ENCODE peak calls at places on chromosomes 11 and 22, in nine cellular contexts. Q is bronchial epithelial cell, V is heart right ventricle, P is A549, R is fibroblast of pulmonary artery, X is brain microvascular endothelial cell, T is cardiac muscle cell, W is fibroblast of lung, G is astrocyte of the cerebellum. B is an unnamed sample.

GRCh38 chr11:69010964-69011623 is 2.0 kb downstream of the MRGPRF start:
- DNase-seq in G (no peak), V (peak), X (peak), T (peak), P (no peak), W (peak), R (peak), Q (peak), B (peak)

GRCh38 chr11:63920126-63920869 is 3.3 kb upstream of the RCOR2 start:
- DNase-seq in W (no peak), G (no peak), R (peak), T (peak), X (no peak), Q (no peak), V (peak), P (no peak), B (no peak)

GRCh38 chr11:33857924-33858323 is 34.0 kb downstream of the LMO2 start:
- DNase-seq in X (peak), V (peak), R (peak), P (peak), W (peak), Q (peak), T (peak), G (peak), B (peak)

GRCh38 chr22:46331496-46331895 is 4.0 kb upstream of the TRMU start:
- DNase-seq in Q (no peak), W (no peak), X (no peak), V (no peak), R (no peak), T (no peak), G (no peak), P (no peak), B (no peak)

GRCh38 chr11:88175004-88175706 is at the start of gene RAB38:
- DNase-seq in G (no peak), P (no peak), T (peak), R (peak), Q (peak), W (peak), X (peak), V (peak), B (peak)

GRCh38 chr11:111603633-111604130 is 1.4 kb downstream of the SIK2 start:
- DNase-seq in V (no peak), R (peak), P (no peak), G (no peak), W (no peak), T (peak), X (no peak), Q (peak), B (no peak)

GRCh38 chr22:29479417-29480261 is at the start of gene NEFH:
- DNase-seq in G (no peak), V (no peak), T (no peak), W (no peak), Q (no peak), P (no peak), X (no peak), R (no peak), B (no peak)

GRCh38 chr11:124068711-124069110 is 27.6 kb upstream of the OR10G7 start:
- DNase-seq in P (no peak), V (no peak), R (no peak), G (no peak), Q (no peak), W (no peak), T (no peak), X (no peak), B (no peak)

GRCh38 chr11:108891909-108892511 is 227.1 kb downstream of the DDX10 start:
- DNase-seq in G (no peak), T (no peak), X (no peak), V (no peak), P (no peak), R (no peak), Q (no peak), W (no peak), B (no peak)

GRCh38 chr11:86571273-86571948 is 101.0 kb downstream of the ME3 start:
- DNase-seq in Q (no peak), R (no peak), W (no peak), G (no peak), T (peak), P (peak), V (no peak), X (no peak), B (no peak)

GRCh38 chr22:39967103-39967829 is 7.1 kb downstream of the TMA7B start:
- DNase-seq in P (no peak), W (peak), V (no peak), X (peak), Q (peak), G (peak), R (peak), T (peak), B (peak)

GRCh38 chr11:25939691-25940090 is 392.2 kb upstream of the ANO3 start:
- DNase-seq in X (no peak), W (no peak), Q (no peak), G (no peak), V (no peak), R (no peak), P (no peak), T (no peak), B (no peak)

GRCh38 chr11:11584446-11584810 is 37.4 kb downstream of the GALNT18 start:
- DNase-seq in V (no peak), G (peak), R (peak), W (peak), T (peak), X (peak), Q (peak), P (peak), B (peak)

GRCh38 chr11:11697796-11698195 is 76.0 kb upstream of the GALNT18 start:
- DNase-seq in T (no peak), P (no peak), X (no peak), W (no peak), R (no peak), G (no peak), Q (no peak), V (no peak), B (no peak)

GRCh38 chr11:10456519-10456918 is 1.5 kb downstream of the AMPD3 start:
- DNase-seq in V (no peak), Q (no peak), T (peak), R (no peak), P (no peak), X (no peak), W (no peak), G (no peak), B (no peak)

GRCh38 chr11:94721565-94722292 is 46.4 kb upstream of the AMOTL1 start:
- DNase-seq in W (no peak), T (no peak), P (no peak), R (no peak), Q (peak), G (no peak), V (no peak), X (no peak), B (no peak)

GRCh38 chr11:1224491-1225385 is 1.9 kb downstream of the MUC5B start:
- DNase-seq in P (no peak), X (no peak), R (no peak), W (no peak), V (no peak), G (no peak), Q (no peak), T (no peak), B (no peak)

GRCh38 chr11:4491878-4492606 is 9.6 kb downstream of the OR52K1 start:
- DNase-seq in W (no peak), G (no peak), Q (no peak), R (no peak), P (no peak), V (no peak), X (no peak), T (no peak), B (no peak)

GRCh38 chr22:31394326-31394725 is 5.1 kb upstream of the DRG1 start:
- DNase-seq in W (peak), R (no peak), G (no peak), Q (no peak), P (no peak), X (peak), T (no peak), V (no peak), B (no peak)

GRCh38 chr11:66986178-66986545 is 11.1 kb downstream of the C11orf86 start:
- DNase-seq in V (no peak), P (no peak), X (no peak), Q (peak), W (no peak), R (no peak), T (no peak), G (no peak), B (no peak)

GRCh38 chr11:124899376-124900145 is 1.9 kb upstream of the ROBO4 start:
- DNase-seq in P (no peak), V (no peak), G (no peak), T (no peak), Q (no peak), X (no peak), R (peak), W (no peak), B (peak)

GRCh38 chr11:106087815-106088435 is 10.5 kb downstream of the AASDHPPT start:
- DNase-seq in P (no peak), V (peak), T (peak), W (peak), R (peak), Q (peak), X (peak), G (peak), B (peak)

DNA sequence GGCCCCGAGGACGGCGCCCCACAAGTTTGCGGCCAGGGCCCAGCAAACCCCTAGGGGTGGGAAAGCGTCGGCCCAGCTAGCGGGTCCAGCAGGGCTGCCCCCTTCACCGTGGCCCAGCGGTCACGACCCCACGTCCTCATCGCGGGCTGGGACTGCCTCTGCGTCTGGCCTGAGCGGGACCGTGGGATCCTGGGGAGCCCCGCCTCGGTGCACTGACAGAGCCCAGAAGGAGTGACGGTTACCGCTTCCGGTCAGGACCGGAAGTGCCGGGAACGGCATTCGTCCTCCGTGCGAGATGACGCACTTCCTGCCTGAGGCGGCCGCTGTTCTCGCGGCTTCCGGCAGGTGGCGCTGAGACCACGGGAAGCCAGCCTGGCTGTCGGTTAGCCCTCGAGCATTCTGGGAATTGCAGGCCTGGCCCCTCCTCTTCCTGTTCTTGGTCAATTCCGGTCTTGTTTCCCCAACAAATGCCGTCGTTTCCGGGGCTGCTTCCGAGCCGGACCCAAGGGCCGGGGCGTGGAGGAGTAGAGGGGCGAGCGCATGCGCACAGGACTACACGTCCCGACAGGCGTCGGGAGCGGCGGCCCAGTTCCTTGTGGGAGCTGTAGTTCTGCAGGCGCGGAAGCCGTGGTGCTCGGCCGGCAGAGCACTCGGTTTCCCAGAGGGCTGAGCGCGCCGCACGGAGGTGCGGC is at the start of gene TSSC4:
- DNase-seq in R (peak), P (peak), T (peak), X (peak), V (peak), Q (peak), G (peak), W (peak), B (peak)
- H3K4me3 ChIP-seq in R (peak), P (peak), T (peak), X (peak), V (peak), Q (peak), G (peak), W (peak), B (peak)

GRCh38 chr22:43337385-43337784 is 5.8 kb downstream of the SCUBE1 start:
- DNase-seq in W (no peak), V (no peak), T (peak), R (no peak), P (no peak), X (no peak), Q (no peak), G (no peak), B (no peak)

GRCh38 chr22:43342347-43343261 is 568 bp downstream of the SCUBE1 start:
- DNase-seq in T (no peak), G (no peak), R (no peak), X (no peak), P (no peak), W (no peak), V (no peak), Q (no peak), B (no peak)

GRCh38 chr22:43341565-43341964 is 1.6 kb downstream of the SCUBE1 start:
- DNase-seq in P (no peak), R (no peak), G (no peak), T (no peak), W (no peak), X (no peak), Q (no peak), V (no peak), B (no peak)

GRCh38 chr22:43337946-43338345 is 5.2 kb downstream of the SCUBE1 start:
- DNase-seq in X (no peak), W (no peak), V (no peak), T (no peak), P (no peak), G (no peak), R (no peak), Q (no peak), B (no peak)

GRCh38 chr22:43338766-43339345 is 4.3 kb downstream of the SCUBE1 start:
- DNase-seq in X (no peak), G (no peak), P (no peak), Q (no peak), R (no peak), T (no peak), W (no peak), V (no peak), B (no peak)
- TF ChIP-seq CTCF in X (no peak), G (no peak), P (no peak), Q (no peak), R (no peak), T (no peak), W (no peak), V (no peak), B (no peak)

GRCh38 chr11:12829131-12829530 is 154.9 kb downstream of the TEAD1 start:
- DNase-seq in G (no peak), Q (no peak), P (no peak), W (no peak), T (no peak), X (no peak), V (no peak), R (no peak), B (no peak)
- H3K4me3 ChIP-seq in G (no peak), Q (no peak), P (no peak), W (peak), T (no peak), X (no peak), V (no peak), R (no peak), B (no peak)

DNA sequence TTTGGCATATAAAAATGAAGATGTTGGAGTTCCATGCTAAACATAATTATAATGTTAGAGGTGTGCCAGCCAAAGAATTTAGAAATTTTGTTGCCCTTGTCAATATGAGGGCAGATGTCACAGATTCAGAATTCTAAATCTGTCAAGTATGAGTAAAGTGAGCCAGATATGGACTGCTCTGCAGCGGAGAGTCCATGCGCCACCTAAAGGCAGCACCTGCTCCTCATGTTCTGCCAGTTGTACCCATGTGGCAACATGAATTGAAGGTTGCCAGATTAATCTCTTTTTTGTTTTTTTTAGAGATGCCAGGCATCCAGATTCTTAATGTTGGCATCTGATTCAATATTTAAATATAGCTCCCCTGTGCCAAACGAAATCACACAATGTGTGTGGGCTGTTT is 678.6 kb upstream of the ANO5 start:
- DNase-seq in V (no peak), P (no peak), Q (peak), X (no peak), R (no peak), T (no peak), G (no peak), W (no peak), B (no peak)
- TF ChIP-seq CTCF in V (peak), P (peak), Q (peak), X (no peak), R (no peak), T (no peak), G (peak), W (no peak), B (no peak)

GRCh38 chr11:13324141-13324540 is 46.6 kb downstream of the BMAL1 start:
- DNase-seq in Q (no peak), T (no peak), X (no peak), W (no peak), G (no peak), P (no peak), R (no peak), V (no peak), B (no peak)
- H3K4me3 ChIP-seq in Q (no peak), T (no peak), X (no peak), W (no peak), G (no peak), P (no peak), R (no peak), V (no peak), B (no peak)

DNA sequence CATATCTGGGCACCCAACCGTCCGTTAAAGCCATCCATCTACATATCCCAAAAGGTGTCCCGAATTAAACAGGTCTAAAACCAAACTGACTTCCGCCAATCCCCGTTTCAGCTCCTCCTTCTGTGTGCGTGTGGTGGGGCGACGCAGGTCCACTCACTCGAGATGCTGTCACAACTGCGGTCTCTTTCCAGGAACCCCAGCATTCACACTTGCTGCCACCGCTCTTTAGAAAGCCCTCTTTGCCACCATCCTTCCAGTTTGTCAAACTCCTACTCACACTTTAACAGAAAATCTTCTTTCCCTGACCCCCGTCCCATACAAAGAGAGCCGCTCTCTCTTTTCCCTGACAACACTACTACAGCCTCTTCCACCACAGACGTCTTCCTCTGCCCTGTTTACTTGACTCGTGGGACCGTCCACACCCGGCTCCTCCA is 467 bp downstream of the ESS2 start:
- DNase-seq in P (no peak), T (peak), R (no peak), Q (peak), X (no peak), G (no peak), W (peak), V (no peak), B (no peak)
- TF ChIP-seq CTCF in P (no peak), T (no peak), R (no peak), Q (no peak), X (no peak), G (no peak), W (no peak), V (no peak), B (no peak)

GRCh38 chr22:48828688-48829087 is 999.0 kb downstream of the BRD1 start:
- DNase-seq in W (no peak), X (no peak), R (no peak), V (no peak), G (no peak), T (no peak), Q (no peak), P (no peak), B (no peak)
- H3K4me3 ChIP-seq in W (no peak), X (no peak), R (no peak), V (no peak), G (no peak), T (no peak), Q (no peak), P (no peak), B (no peak)

GRCh38 chr22:35325209-35325608 is 25.5 kb downstream of the TOM1 start:
- DNase-seq in T (no peak), W (no peak), P (no peak), G (no peak), Q (no peak), R (no peak), X (no peak), V (no peak), B (no peak)

GRCh38 chr22:35323305-35323704 is 23.6 kb downstream of the TOM1 start:
- DNase-seq in P (no peak), T (no peak), V (no peak), W (no peak), G (no peak), Q (no peak), R (no peak), X (no peak), B (no peak)

GRCh38 chr22:35324762-35325161 is 25.1 kb downstream of the TOM1 start:
- DNase-seq in X (no peak), W (no peak), P (no peak), Q (no peak), V (no peak), G (no peak), R (no peak), T (no peak), B (no peak)

GRCh38 chr22:35322893-35323292 is 23.2 kb downstream of the TOM1 start:
- DNase-seq in Q (no peak), V (no peak), T (no peak), W (no peak), X (no peak), R (no peak), P (no peak), G (no peak), B (no peak)

DNA sequence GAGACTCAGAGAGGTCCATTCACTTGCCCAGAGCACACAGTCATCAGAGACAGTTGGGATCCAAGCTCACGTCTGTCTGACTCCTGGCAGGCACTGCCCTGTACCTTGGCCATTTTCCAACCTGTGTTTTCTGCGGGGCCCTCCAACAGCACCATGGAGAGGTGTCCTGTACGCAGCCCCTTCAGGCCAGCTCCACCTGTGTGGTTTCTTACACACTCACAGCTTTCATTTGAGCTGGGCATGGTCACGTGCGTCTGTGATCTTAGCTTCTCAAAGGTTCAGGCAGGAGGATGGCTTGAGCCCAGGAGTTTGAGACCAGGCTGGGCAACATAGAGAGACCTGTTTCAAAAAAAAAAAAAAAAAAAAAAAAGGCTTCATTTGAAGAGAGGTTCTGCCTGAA is 24.4 kb downstream of the TOM1 start:
- DNase-seq in T (no peak), G (no peak), R (no peak), W (no peak), X (no peak), V (no peak), Q (no peak), P (no peak), B (no peak)
- TF ChIP-seq CTCF in T (no peak), G (no peak), R (no peak), W (no peak), X (no peak), V (no peak), Q (no peak), P (no peak), B (no peak)

GRCh38 chr11:13963169-13963948 is 836 bp downstream of the SPON1 start:
- DNase-seq in P (no peak), R (no peak), Q (no peak), T (peak), X (no peak), V (no peak), W (peak), G (no peak), B (no peak)
- H3K4me3 ChIP-seq in P (no peak), R (no peak), Q (no peak), T (peak), X (no peak), V (peak), W (peak), G (peak), B (no peak)

DNA sequence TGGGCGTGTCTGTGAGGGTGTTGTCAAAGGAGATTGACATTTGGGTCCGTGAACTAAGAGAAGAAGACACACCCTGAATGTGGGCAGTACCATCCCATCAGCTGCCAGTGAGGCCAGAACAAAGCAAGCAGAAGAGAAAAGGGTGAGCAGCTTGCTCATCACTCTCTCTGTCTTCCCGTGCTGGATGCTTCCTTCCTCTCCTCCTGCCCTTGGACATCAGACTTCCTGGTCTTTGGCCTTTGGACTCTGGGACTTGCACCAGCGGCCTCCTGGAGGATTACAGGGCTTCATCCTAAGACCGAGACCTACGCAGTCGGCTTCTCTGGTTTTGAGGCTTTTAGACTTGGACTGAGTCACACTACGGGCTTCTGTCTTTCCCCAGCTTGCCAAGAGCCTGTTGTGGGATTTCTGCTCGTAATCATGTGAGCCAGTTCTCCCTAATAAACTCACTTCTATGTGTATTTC is 18.8 kb downstream of the APOL2 start:
- DNase-seq in R (peak), Q (no peak), P (no peak), T (no peak), X (peak), V (peak), W (peak), G (no peak), B (peak)
- TF ChIP-seq CTCF in R (no peak), Q (no peak), P (no peak), T (no peak), X (no peak), V (no peak), W (no peak), G (no peak), B (no peak)